ENCODE peak calls at places on chromosomes 6 and 20, in four cellular contexts. C is GM12878, K is fibroblast of lung, H is A549. Q is an unnamed sample.

GRCh38 chr6:94350833-94351232 is 931.5 kb upstream of the EPHA7 start:
- DNase-seq in C (no peak), K (no peak), H (no peak), Q (no peak)

GRCh38 chr20:34859826-34860545 is 12.7 kb downstream of the GGT7 start:
- DNase-seq in C (no peak), K (no peak), H (no peak), Q (no peak)

GRCh38 chr6:28263946-28264345 is 3.0 kb upstream of the ZSCAN26 start:
- DNase-seq in C (no peak), K (peak; percentile 60), H (no peak), Q (no peak)

GRCh38 chr20:19308151-19308550 is 95.7 kb downstream of the SLC24A3 start:
- DNase-seq in C (no peak), K (no peak), H (no peak), Q (no peak)

GRCh38 chr20:59299961-59300340 is 460 bp upstream of the EDN3 start:
- DNase-seq in C (no peak), K (no peak), H (peak; percentile 13), Q (no peak)

GRCh38 chr6:157551041-157551832 is 170.2 kb downstream of the ZDHHC14 start:
- DNase-seq in C (no peak), K (no peak), H (no peak), Q (no peak)

GRCh38 chr6:17390276-17390675 is 3.1 kb upstream of the CAP2 start:
- DNase-seq in C (no peak), K (no peak), H (no peak), Q (no peak)

GRCh38 chr6:18324708-18325047 is 60.3 kb upstream of the DEK start:
- DNase-seq in C (no peak), K (no peak), H (no peak), Q (no peak)

GRCh38 chr20:52801628-52802006 is 170.5 kb upstream of the TSHZ2 start:
- DNase-seq in C (no peak), K (no peak), H (no peak), Q (no peak)

GRCh38 chr20:38303908-38304379 is at the start of gene BPI:
- DNase-seq in C (no peak), K (no peak), H (no peak), Q (no peak)

GRCh38 chr20:1817577-1818211 is 77.5 kb upstream of the SIRPA start:
- DNase-seq in C (no peak), K (no peak), H (no peak), Q (no peak)

GRCh38 chr6:107506145-107506544 is 16.2 kb downstream of the SOBP start:
- DNase-seq in C (no peak), K (no peak), H (no peak), Q (no peak)

GRCh38 chr6:132065556-132065955 is 114.4 kb upstream of the CCN2 start:
- DNase-seq in C (no peak), K (no peak), H (no peak), Q (no peak)

GRCh38 chr6:159117541-159117940 is 51.7 kb upstream of the FNDC1 start:
- DNase-seq in C (no peak), K (no peak), H (no peak), Q (no peak)

GRCh38 chr6:28922841-28923317 is 906 bp downstream of the TRIM27 start:
- DNase-seq in C (no peak), K (peak; percentile 37), H (no peak), Q (no peak)

GRCh38 chr6:124947821-124948451 is 14.3 kb upstream of the RNF217 start:
- DNase-seq in C (no peak), K (peak; percentile 22), H (no peak), Q (no peak)

GRCh38 chr6:36101691-36102090 is 28.6 kb upstream of the MAPK13 start:
- DNase-seq in C (no peak), K (no peak), H (no peak), Q (no peak)

GRCh38 chr6:17885079-17885478 is 102.4 kb downstream of the KIF13A start:
- DNase-seq in C (no peak), K (no peak), H (no peak), Q (no peak)

GRCh38 chr6:147624946-147625515 is 116.5 kb downstream of the SAMD5 start:
- DNase-seq in C (no peak), K (peak; percentile 76), H (no peak), Q (no peak)

GRCh38 chr20:44064501-44065400 is 122.2 kb downstream of the JPH2 start:
- DNase-seq in C (no peak), K (no peak), H (no peak), Q (no peak)

GRCh38 chr6:56570434-56571359 is 72.0 kb downstream of the DST start:
- DNase-seq in C (no peak), K (peak; percentile 50), H (peak; percentile 20), Q (no peak)

GRCh38 chr6:132931937-132932336 is 117.6 kb downstream of the RPS12 start:
- DNase-seq in C (no peak), K (peak; percentile 84), H (no peak), Q (peak; percentile 58)

GRCh38 chr6:99471638-99472037 is 43.6 kb downstream of the USP45 start:
- DNase-seq in C (no peak), K (no peak), H (no peak), Q (no peak)

GRCh38 chr6:132715204-132715603 is 1.3 kb upstream of the VNN1 start:
- DNase-seq in C (no peak), K (peak; percentile 79), H (peak; percentile 57), Q (no peak)

GRCh38 chr20:56163806-56164205 is 84.7 kb upstream of the MC3R start:
- DNase-seq in C (no peak), K (no peak), H (no peak), Q (no peak)

GRCh38 chr6:2412731-2413130 is 167.3 kb upstream of the GMDS start:
- DNase-seq in C (no peak), K (peak; percentile 51), H (no peak), Q (peak; percentile 29)

GRCh38 chr6:158662607-158663464 is 13.0 kb downstream of the SYTL3 start:
- DNase-seq in C (no peak), K (peak; percentile 77), H (no peak), Q (no peak)

GRCh38 chr6:41583576-41583975 is 37.4 kb downstream of the FOXP4 start:
- DNase-seq in C (no peak), K (no peak), H (no peak), Q (no peak)

GRCh38 chr6:39169448-39170344 is 54.7 kb upstream of the SAYSD1 start:
- DNase-seq in C (no peak), K (no peak), H (no peak), Q (no peak)

GRCh38 chr20:25540273-25540672 is 45.1 kb downstream of the NINL start:
- DNase-seq in C (no peak), K (no peak), H (no peak), Q (no peak)

GRCh38 chr20:10919549-10920140 is 245.8 kb upstream of the JAG1 start:
- DNase-seq in C (no peak), K (peak; percentile 80), H (no peak), Q (no peak)

GRCh38 chr20:8389381-8390368 is 257.6 kb downstream of the PLCB1 start:
- DNase-seq in C (no peak), K (peak; percentile 81), H (peak; percentile 9), Q (no peak)

GRCh38 chr6:33205172-33206026 is 944 bp downstream of the HSD17B8 start:
- DNase-seq in C (no peak), K (no peak), H (peak; percentile 46), Q (peak; percentile 64)

GRCh38 chr20:25303292-25304024 is 55.6 kb downstream of the PYGB start:
- DNase-seq in C (no peak), K (no peak), H (no peak), Q (no peak)

GRCh38 chr6:100886078-100886477 is 4.9 kb upstream of the ASCC3 start:
- DNase-seq in C (no peak), K (no peak), H (no peak), Q (peak; percentile 25)

GRCh38 chr20:44632103-44632752 is 19.3 kb downstream of the ADA start:
- DNase-seq in C (no peak), K (no peak), H (no peak), Q (no peak)

DNA sequence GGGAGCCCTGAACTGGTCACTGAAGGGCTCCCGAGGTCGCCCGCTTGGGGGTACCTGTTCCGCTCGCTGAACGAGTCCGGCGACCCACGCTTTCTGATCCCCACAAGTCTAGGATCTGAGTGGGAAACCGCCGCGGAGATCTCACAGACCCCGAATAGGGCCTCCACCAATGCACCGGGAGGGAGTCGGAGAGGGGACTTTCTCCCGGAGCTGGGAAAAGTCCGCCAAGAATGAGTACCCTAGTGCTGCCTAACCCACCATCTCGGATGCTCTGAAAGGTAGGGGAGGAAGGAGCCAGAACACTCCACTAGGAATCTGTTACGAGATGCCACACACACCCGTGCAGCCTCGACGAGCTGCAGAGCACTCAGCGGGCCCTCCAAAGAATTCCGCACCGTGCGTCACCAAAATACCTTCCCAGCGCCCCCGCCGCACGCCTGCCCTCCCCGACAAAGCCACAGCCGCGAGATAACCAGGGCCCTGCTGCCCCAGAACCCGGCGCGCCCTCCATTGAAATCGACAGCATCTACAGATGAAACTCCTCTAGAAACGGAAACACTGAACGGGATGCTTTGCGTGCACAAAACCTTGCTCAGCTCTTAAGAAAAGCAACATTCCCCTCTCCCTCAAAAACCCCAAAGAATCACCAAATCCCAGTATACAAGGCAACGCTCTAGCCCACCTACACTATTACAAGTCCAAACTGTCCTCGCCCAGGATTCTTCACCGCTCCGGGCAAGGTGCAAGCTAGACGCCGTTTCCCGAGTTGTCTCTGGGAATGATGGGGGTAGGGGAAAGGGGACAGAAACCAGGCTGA is 686 bp downstream of the COL12A1 start:
- DNase-seq in C (no peak), K (peak; percentile 78), H (peak; percentile 22), Q (no peak)
- H3K4me3 ChIP-seq in C (no peak overlapping the region), K (peak overlapping the region; percentile 100), H (peak overlapping the region; percentile 56), Q (peak overlapping the region; percentile 65)

GRCh38 chr20:62997626-62998025 is 9.1 kb downstream of the BHLHE23 start:
- DNase-seq in C (no peak), K (no peak), H (no peak), Q (no peak)
- H3K4me3 ChIP-seq in C (no peak overlapping the region), K (no peak overlapping the region), H (no peak overlapping the region), Q (no peak overlapping the region)

GRCh38 chr6:13573255-13573654 is 1.1 kb upstream of the SIRT5 start:
- DNase-seq in C (no peak), K (no peak), H (no peak), Q (no peak)
- H3K4me3 ChIP-seq in C (peak overlapping the region; percentile 93), K (peak overlapping the region; percentile 49), H (peak overlapping the region; percentile 91), Q (peak overlapping the region; percentile 89)

GRCh38 chr6:92130944-92131343 is 1288.4 kb downstream of the EPHA7 start:
- DNase-seq in C (no peak), K (no peak), H (no peak), Q (no peak)
- H3K4me3 ChIP-seq in C (no peak overlapping the region), K (no peak overlapping the region), H (no peak overlapping the region), Q (no peak overlapping the region)

DNA sequence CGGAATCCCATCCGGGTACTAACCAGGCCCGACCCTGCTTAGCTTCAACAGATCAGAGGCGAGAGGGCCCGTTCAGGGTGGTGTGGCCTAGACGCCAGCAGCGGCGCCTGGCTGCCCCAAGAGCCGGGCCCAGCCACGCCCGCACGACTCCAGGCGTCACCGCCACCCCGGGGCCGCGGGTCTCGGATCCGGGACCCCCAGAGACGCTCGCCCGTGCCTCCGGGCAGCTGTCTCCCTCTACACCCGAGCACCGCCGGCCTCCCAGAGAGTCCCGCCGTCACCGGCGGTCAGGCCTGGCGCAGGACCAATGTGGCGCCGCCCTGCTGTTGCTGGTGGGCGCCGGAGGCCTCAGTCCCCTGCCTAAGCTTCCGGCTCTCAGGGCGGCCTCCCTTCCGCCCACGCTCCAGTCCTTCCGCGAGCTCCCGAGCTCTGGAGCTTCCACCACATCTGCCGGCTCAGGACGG is 441.2 kb upstream of the DEFB115 start:
- DNase-seq in C (no peak), K (peak; percentile 7), H (no peak), Q (no peak)
- H3K4me3 ChIP-seq in C (no peak overlapping the region), K (no peak overlapping the region), H (no peak overlapping the region), Q (no peak overlapping the region)

GRCh38 chr20:47860049-47860830 is 75.0 kb upstream of the SULF2 start:
- DNase-seq in C (no peak), K (no peak), H (no peak), Q (no peak)
- H3K4me3 ChIP-seq in C (no peak overlapping the region), K (no peak overlapping the region), H (no peak overlapping the region), Q (no peak overlapping the region)

Q was measured in kidney epithelial cell.